ENCODE peak calls at places on chromosomes 1 and 21, in eight cellular contexts. One of them, this sample, is unnamed.
A peak's percentile ranks its signal among the peaks of the same experiment; 100 is the strongest.

GRCh38 chr1:46303038-46303871 is at the start of the genes LRRC41 and UQCRH:
- DNase-seq in adrenal gland: peak; percentile 97
- DNase-seq in endodermal cell: peak; percentile 97
- DNase-seq in fibroblast of lung: peak; percentile 99
- DNase-seq in pancreas: peak; percentile 97
- DNase-seq in tibial nerve: peak; percentile 92
- DNase-seq in astrocyte: peak; percentile 96
- DNase-seq in transverse colon: peak; percentile 95
- DNase-seq in this sample: peak; percentile 96

GRCh38 chr21:43751955-43752591 is 24.0 kb downstream of the CSTB start:
- DNase-seq in adrenal gland: no peak
- DNase-seq in endodermal cell: no peak
- DNase-seq in fibroblast of lung: no peak
- DNase-seq in pancreas: no peak
- DNase-seq in tibial nerve: no peak
- DNase-seq in astrocyte: no peak
- DNase-seq in transverse colon: no peak
- DNase-seq in this sample: no peak

GRCh38 chr21:31780944-31781343 is 49.0 kb upstream of the SCAF4 start:
- DNase-seq in adrenal gland: no peak
- DNase-seq in endodermal cell: no peak
- DNase-seq in fibroblast of lung: no peak
- DNase-seq in pancreas: no peak
- DNase-seq in tibial nerve: no peak
- DNase-seq in astrocyte: no peak
- DNase-seq in transverse colon: no peak
- DNase-seq in this sample: no peak

GRCh38 chr1:205236526-205236925 is 8.8 kb downstream of the TMCC2 start:
- DNase-seq in adrenal gland: no peak
- DNase-seq in endodermal cell: peak; percentile 13
- DNase-seq in fibroblast of lung: no peak
- DNase-seq in pancreas: no peak
- DNase-seq in tibial nerve: no peak
- DNase-seq in astrocyte: no peak
- DNase-seq in transverse colon: no peak
- DNase-seq in this sample: no peak

GRCh38 chr21:32130031-32130891 is 148.6 kb downstream of the MIS18A start:
- DNase-seq in adrenal gland: no peak
- DNase-seq in endodermal cell: peak; percentile 5
- DNase-seq in fibroblast of lung: no peak
- DNase-seq in pancreas: no peak
- DNase-seq in tibial nerve: no peak
- DNase-seq in astrocyte: no peak
- DNase-seq in transverse colon: no peak
- DNase-seq in this sample: no peak

GRCh38 chr21:33374080-33374873 is 28.9 kb upstream of the IFNGR2 start:
- DNase-seq in adrenal gland: peak; percentile 58
- DNase-seq in endodermal cell: peak; percentile 75
- DNase-seq in fibroblast of lung: peak; percentile 79
- DNase-seq in pancreas: no peak
- DNase-seq in tibial nerve: peak; percentile 51
- DNase-seq in astrocyte: peak; percentile 35
- DNase-seq in transverse colon: peak; percentile 70
- DNase-seq in this sample: peak; percentile 49

GRCh38 chr1:241533375-241534115 is 1.4 kb downstream of the KMO start:
- DNase-seq in adrenal gland: no peak
- DNase-seq in endodermal cell: no peak
- DNase-seq in fibroblast of lung: no peak
- DNase-seq in pancreas: no peak
- DNase-seq in tibial nerve: no peak
- DNase-seq in astrocyte: no peak
- DNase-seq in transverse colon: no peak
- DNase-seq in this sample: no peak

GRCh38 chr1:199836430-199836829 is 191.1 kb upstream of the NR5A2 start:
- DNase-seq in adrenal gland: no peak
- DNase-seq in endodermal cell: no peak
- DNase-seq in fibroblast of lung: no peak
- DNase-seq in pancreas: no peak
- DNase-seq in tibial nerve: no peak
- DNase-seq in astrocyte: no peak
- DNase-seq in transverse colon: no peak
- DNase-seq in this sample: no peak

GRCh38 chr1:150810958-150811676 is 3.1 kb upstream of the CTSK start:
- DNase-seq in adrenal gland: no peak
- DNase-seq in endodermal cell: no peak
- DNase-seq in fibroblast of lung: no peak
- DNase-seq in pancreas: no peak
- DNase-seq in tibial nerve: no peak
- DNase-seq in astrocyte: no peak
- DNase-seq in transverse colon: no peak
- DNase-seq in this sample: no peak

GRCh38 chr1:212743901-212744475 is 44.3 kb upstream of the BATF3 start:
- DNase-seq in adrenal gland: no peak
- DNase-seq in endodermal cell: no peak
- DNase-seq in fibroblast of lung: no peak
- DNase-seq in pancreas: no peak
- DNase-seq in tibial nerve: no peak
- DNase-seq in astrocyte: no peak
- DNase-seq in transverse colon: no peak
- DNase-seq in this sample: no peak

GRCh38 chr1:74674278-74675048 is 871 bp upstream of the ERICH3 start:
- DNase-seq in adrenal gland: no peak
- DNase-seq in endodermal cell: peak; percentile 63
- DNase-seq in fibroblast of lung: no peak
- DNase-seq in pancreas: no peak
- DNase-seq in tibial nerve: no peak
- DNase-seq in astrocyte: no peak
- DNase-seq in transverse colon: no peak
- DNase-seq in this sample: no peak

GRCh38 chr21:36179145-36179544 is 22.5 kb downstream of the DOP1B start:
- DNase-seq in adrenal gland: no peak
- DNase-seq in endodermal cell: no peak
- DNase-seq in fibroblast of lung: peak; percentile 30
- DNase-seq in pancreas: no peak
- DNase-seq in tibial nerve: no peak
- DNase-seq in astrocyte: no peak
- DNase-seq in transverse colon: no peak
- DNase-seq in this sample: no peak

GRCh38 chr1:60886793-60887331 is 195.5 kb upstream of the NFIA start:
- DNase-seq in adrenal gland: no peak
- DNase-seq in endodermal cell: peak; percentile 90
- DNase-seq in fibroblast of lung: no peak
- DNase-seq in pancreas: no peak
- DNase-seq in tibial nerve: no peak
- DNase-seq in astrocyte: no peak
- DNase-seq in transverse colon: no peak
- DNase-seq in this sample: no peak
- H3K4me1 ChIP-seq in adrenal gland: no peaks in the 10 kb centered on the region
- H3K4me1 ChIP-seq in endodermal cell: no peaks in the 10 kb centered on the region
- H3K4me1 ChIP-seq in fibroblast of lung: no peaks in the 10 kb centered on the region
- H3K4me1 ChIP-seq in pancreas: no peaks in the 10 kb centered on the region
- H3K4me1 ChIP-seq in tibial nerve: no peaks in the 10 kb centered on the region
- H3K4me1 ChIP-seq in astrocyte: no peaks in the 10 kb centered on the region
- H3K4me1 ChIP-seq in transverse colon: no peaks in the 10 kb centered on the region
- H3K4me1 ChIP-seq in this sample: no peaks in the 10 kb centered on the region

DNA sequence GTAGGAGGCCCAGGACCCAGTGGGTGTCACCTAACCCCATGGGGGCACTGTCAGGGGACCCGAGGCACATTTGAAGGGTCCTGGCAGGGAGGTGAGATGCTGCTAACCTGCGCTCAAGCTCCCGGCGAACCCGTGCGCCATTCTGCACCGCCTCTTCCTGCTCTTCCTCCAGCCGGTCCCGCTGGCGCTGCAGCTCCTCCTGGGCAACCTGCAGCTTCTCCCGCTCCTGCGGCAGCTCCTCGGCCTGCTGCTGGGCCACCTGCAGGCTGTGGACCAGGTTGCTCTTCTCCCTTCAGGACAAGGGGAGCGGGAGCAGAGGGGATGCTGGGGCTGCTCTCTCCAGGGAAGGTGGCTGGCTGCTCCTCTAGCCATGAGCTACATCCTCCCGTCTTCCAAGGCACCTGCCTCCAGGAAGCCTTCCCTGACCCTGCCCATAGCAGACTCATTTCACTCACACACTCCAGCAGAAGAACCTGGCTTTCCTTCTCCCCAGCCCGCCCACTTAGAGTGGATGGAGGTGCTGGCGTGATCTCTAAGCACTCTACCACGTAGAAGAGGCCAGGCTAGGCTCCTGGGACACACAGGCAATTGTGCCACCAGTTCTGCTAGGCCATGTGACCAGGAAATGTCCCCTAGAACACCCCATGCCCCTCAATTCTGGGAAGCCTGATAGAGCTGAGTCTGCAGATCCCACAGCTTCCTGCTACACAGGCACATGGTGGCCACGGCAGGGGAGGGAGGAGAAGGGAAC is 15.2 kb upstream of the NBPF1 start:
- DNase-seq in adrenal gland: peak; percentile 37
- DNase-seq in endodermal cell: peak; percentile 74
- DNase-seq in fibroblast of lung: no peak
- DNase-seq in pancreas: peak; percentile 71
- DNase-seq in tibial nerve: no peak
- DNase-seq in astrocyte: no peak
- DNase-seq in transverse colon: peak; percentile 19
- DNase-seq in this sample: peak; percentile 12
- H3K36me3 ChIP-seq in adrenal gland: no peaks in the 10 kb centered on the region
- H3K36me3 ChIP-seq in endodermal cell: peaks cover 48% of the 10 kb centered on the region
- H3K36me3 ChIP-seq in fibroblast of lung: peaks cover 42% of the 10 kb centered on the region
- H3K36me3 ChIP-seq in pancreas: peaks cover 13% of the 10 kb centered on the region
- H3K36me3 ChIP-seq in tibial nerve: peaks cover 59% of the 10 kb centered on the region
- H3K36me3 ChIP-seq in astrocyte: peaks cover 6% of the 10 kb centered on the region
- H3K36me3 ChIP-seq in transverse colon: peaks cover 43% of the 10 kb centered on the region
- H3K36me3 ChIP-seq in this sample: peaks cover 99% of the 10 kb centered on the region

DNA sequence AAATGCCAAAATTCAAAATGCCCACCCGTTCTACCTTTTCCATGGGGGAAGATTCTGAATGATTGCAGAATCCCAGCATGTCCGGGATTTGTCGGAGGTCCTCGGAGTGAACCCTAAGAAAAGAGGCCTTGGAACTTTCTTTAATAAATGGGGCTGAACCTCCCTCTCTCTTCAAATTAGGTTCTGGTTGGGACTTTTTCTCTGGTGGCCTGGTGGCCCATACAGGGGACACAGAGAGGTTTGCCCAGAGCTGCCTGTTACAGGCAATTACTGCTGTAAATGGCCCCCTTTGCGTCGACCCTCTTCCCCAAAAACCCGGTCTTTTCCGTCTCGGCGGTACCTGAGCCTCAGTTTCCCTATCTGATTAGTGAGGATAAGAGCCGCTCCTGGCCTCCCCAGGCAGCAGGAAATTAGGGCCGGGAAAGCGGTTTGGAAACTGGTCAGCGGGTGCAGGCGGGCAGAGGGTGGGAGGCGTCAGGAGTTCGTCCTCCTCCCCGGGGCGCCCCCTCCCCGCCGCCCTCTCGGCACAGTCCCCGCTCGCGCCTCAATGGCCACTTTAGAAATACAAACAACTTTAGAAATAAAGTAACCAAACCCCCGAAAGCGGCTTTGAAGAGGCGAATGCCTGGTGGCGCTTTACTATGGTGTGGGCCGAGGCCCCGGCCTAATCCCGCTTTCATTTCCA is 15.6 kb downstream of the PAX7 start:
- DNase-seq in adrenal gland: no peak
- DNase-seq in endodermal cell: peak; percentile 66
- DNase-seq in fibroblast of lung: no peak
- DNase-seq in pancreas: no peak
- DNase-seq in tibial nerve: no peak
- DNase-seq in astrocyte: no peak
- DNase-seq in transverse colon: no peak
- DNase-seq in this sample: no peak
- H3K4me3 ChIP-seq in adrenal gland: no peak overlapping the region
- H3K4me3 ChIP-seq in endodermal cell: no peak overlapping the region
- H3K4me3 ChIP-seq in fibroblast of lung: no peak overlapping the region
- H3K4me3 ChIP-seq in pancreas: peak overlapping the region; percentile 12
- H3K4me3 ChIP-seq in tibial nerve: no peak overlapping the region
- H3K4me3 ChIP-seq in astrocyte: no peak overlapping the region
- H3K4me3 ChIP-seq in transverse colon: peak overlapping the region; percentile 2
- H3K4me3 ChIP-seq in this sample: peak overlapping the region; percentile 47

DNA sequence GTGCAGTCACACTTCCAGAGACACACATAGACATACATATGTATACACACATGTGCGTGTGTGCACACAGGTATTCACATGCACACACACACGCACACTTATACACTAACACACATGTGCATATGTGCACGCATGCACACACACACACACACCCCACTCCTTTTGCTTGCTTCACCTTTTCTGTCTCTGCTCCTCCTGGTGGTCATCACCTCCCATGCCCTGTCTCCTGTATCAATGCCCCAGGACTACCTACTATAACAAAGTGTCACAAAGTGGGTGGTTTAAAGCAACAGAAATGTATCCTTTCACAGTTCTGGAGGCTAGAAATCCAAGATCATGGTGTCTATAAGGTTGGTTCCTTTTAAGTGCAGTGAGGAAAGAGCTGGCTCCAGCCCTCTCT is 27.4 kb downstream of the ETS2 start:
- DNase-seq in adrenal gland: no peak
- DNase-seq in endodermal cell: peak; percentile 58
- DNase-seq in fibroblast of lung: no peak
- DNase-seq in pancreas: no peak
- DNase-seq in tibial nerve: no peak
- DNase-seq in astrocyte: no peak
- DNase-seq in transverse colon: no peak
- DNase-seq in this sample: no peak
- H3K4me1 ChIP-seq in adrenal gland: peaks cover 7% of the 10 kb centered on the region
- H3K4me1 ChIP-seq in endodermal cell: no peaks in the 10 kb centered on the region
- H3K4me1 ChIP-seq in fibroblast of lung: peaks cover 13% of the 10 kb centered on the region
- H3K4me1 ChIP-seq in pancreas: no peaks in the 10 kb centered on the region
- H3K4me1 ChIP-seq in tibial nerve: peaks cover 6% of the 10 kb centered on the region
- H3K4me1 ChIP-seq in astrocyte: no peaks in the 10 kb centered on the region
- H3K4me1 ChIP-seq in transverse colon: peaks cover 15% of the 10 kb centered on the region
- H3K4me1 ChIP-seq in this sample: no peaks in the 10 kb centered on the region

DNA sequence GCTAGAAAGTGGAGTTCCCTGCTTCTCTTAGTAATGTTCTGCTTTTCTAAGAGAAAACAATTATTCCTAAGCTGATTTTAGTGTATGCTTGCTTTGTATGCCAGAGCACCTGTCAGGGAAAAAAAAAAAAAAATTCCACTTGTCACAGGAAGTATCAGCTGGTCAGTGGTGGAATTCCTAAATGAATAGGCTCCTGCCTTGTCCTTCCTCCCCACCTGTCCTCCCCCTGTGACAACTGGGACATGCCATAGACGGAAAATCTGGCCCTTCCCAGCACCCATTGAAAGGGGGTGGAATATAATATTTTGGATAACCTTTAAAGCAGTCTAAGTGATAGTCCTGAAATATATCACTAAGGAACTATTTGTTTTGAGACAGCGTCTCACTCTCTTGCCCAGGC is 10.8 kb downstream of the FNDC5 start:
- DNase-seq in adrenal gland: no peak
- DNase-seq in endodermal cell: no peak
- DNase-seq in fibroblast of lung: no peak
- DNase-seq in pancreas: no peak
- DNase-seq in tibial nerve: no peak
- DNase-seq in astrocyte: no peak
- DNase-seq in transverse colon: no peak
- DNase-seq in this sample: no peak
- H3K36me3 ChIP-seq in adrenal gland: no peaks in the 10 kb centered on the region
- H3K36me3 ChIP-seq in endodermal cell: peaks cover 52% of the 10 kb centered on the region
- H3K36me3 ChIP-seq in fibroblast of lung: peaks cover 1% of the 10 kb centered on the region
- H3K36me3 ChIP-seq in pancreas: no peaks in the 10 kb centered on the region
- H3K36me3 ChIP-seq in tibial nerve: no peaks in the 10 kb centered on the region
- H3K36me3 ChIP-seq in astrocyte: peaks cover 3% of the 10 kb centered on the region
- H3K36me3 ChIP-seq in transverse colon: peaks cover 18% of the 10 kb centered on the region
- H3K36me3 ChIP-seq in this sample: peaks cover 28% of the 10 kb centered on the region